ENCODE peak calls at places on chromosomes 6 and 20, in seven cellular contexts. M, L, J, O, B, U and A are unnamed samples.

GRCh38 chr6:7086488-7086887 is 21.3 kb upstream of the RREB1 start:
- DNase-seq in B (no peak), M (peak; percentile 37), O (no peak), J (no peak), L (no peak), U (peak; percentile 47), A (no peak)

GRCh38 chr6:82270791-82271392 is 23.3 kb upstream of the IBTK start:
- DNase-seq in B (no peak), M (no peak), L (no peak), O (peak; percentile 36), J (no peak), U (no peak), A (no peak)

GRCh38 chr6:135299256-135299655 is 118.1 kb downstream of the MYB start:
- DNase-seq in U (no peak), B (no peak), M (no peak), J (peak; percentile 96), L (no peak), O (peak; percentile 3), A (no peak)

GRCh38 chr6:34465551-34466241 is at the start of gene PACSIN1:
- DNase-seq in O (no peak), J (no peak), M (peak; percentile 50), L (no peak), B (peak; percentile 82), U (no peak), A (peak; percentile 29)

GRCh38 chr6:16334671-16335070 is 96.3 kb downstream of the GMPR start:
- DNase-seq in L (peak; percentile 69), U (no peak), B (no peak), J (peak; percentile 89), M (no peak), O (peak; percentile 53), A (no peak)

GRCh38 chr6:39806277-39806676 is 14.1 kb downstream of the DAAM2 start:
- DNase-seq in J (peak; percentile 53), M (no peak), U (no peak), B (no peak), L (no peak), O (no peak), A (no peak)

GRCh38 chr6:154872605-154873004 is 122.5 kb upstream of the TIAM2 start:
- DNase-seq in O (no peak), M (no peak), B (peak; percentile 60), J (no peak), U (no peak), L (no peak), A (no peak)

GRCh38 chr6:122360809-122361208 is 38.6 kb upstream of the HSF2 start:
- DNase-seq in O (no peak), B (no peak), U (no peak), J (no peak), L (no peak), M (no peak), A (no peak)

GRCh38 chr20:51190783-51191180 is 167.9 kb upstream of the KCNG1 start:
- DNase-seq in L (no peak), B (no peak), U (no peak), J (peak; percentile 45), O (no peak), M (no peak), A (no peak)

GRCh38 chr6:6614096-6614964 is 25.8 kb downstream of the LY86 start:
- DNase-seq in J (no peak), U (peak; percentile 63), B (no peak), M (no peak), L (no peak), O (no peak), A (no peak)

GRCh38 chr6:24775520-24776058 is 852 bp downstream of the GMNN start:
- DNase-seq in B (no peak), U (peak; percentile 53), L (no peak), M (no peak), J (peak; percentile 51), O (no peak), A (no peak)

GRCh38 chr6:33621396-33622388 is 570 bp downstream of the ITPR3 start:
- DNase-seq in B (peak; percentile 58), L (no peak), M (peak; percentile 63), U (peak; percentile 41), O (no peak), J (no peak), A (no peak)

GRCh38 chr20:15942130-15942529 is 631.1 kb downstream of the KIF16B start:
- DNase-seq in U (no peak), M (no peak), O (no peak), L (no peak), B (no peak), J (no peak), A (no peak)

GRCh38 chr20:235891-236290 is 8.8 kb downstream of the DEFB129 start:
- DNase-seq in B (no peak), M (no peak), L (no peak), J (no peak), U (no peak), O (peak; percentile 55), A (no peak)

GRCh38 chr6:24936641-24937317 is 1.0 kb upstream of the RIPOR2 start:
- DNase-seq in B (no peak), M (no peak), L (no peak), J (no peak), U (peak; percentile 74), O (no peak), A (no peak)

GRCh38 chr6:37705239-37706051 is 7.8 kb upstream of the MDGA1 start:
- DNase-seq in U (peak; percentile 84), J (peak; percentile 78), L (peak; percentile 77), B (peak; percentile 93), O (peak; percentile 77), M (peak; percentile 62), A (no peak)

GRCh38 chr20:17875106-17875980 is 93.3 kb downstream of the SNX5 start:
- DNase-seq in M (peak; percentile 96), O (peak; percentile 69), L (peak; percentile 57), J (no peak), U (no peak), B (no peak), A (no peak)

GRCh38 chr6:15266423-15266996 is 20.6 kb downstream of the JARID2 start:
- DNase-seq in B (no peak), L (peak; percentile 66), M (no peak), O (no peak), U (no peak), J (no peak), A (no peak)
- H3K27ac ChIP-seq in B (no peak overlapping the region), L (peak overlapping the region; percentile 67), M (no peak overlapping the region), O (no peak overlapping the region), U (no peak overlapping the region), J (no peak overlapping the region), A (peak overlapping the region; percentile 82)

GRCh38 chr6:28209753-28210535 is 15.1 kb upstream of the ZSCAN9 start:
- DNase-seq in L (no peak), O (no peak), U (no peak), B (no peak), J (no peak), M (no peak), A (no peak)

GRCh38 chr6:28208180-28208659 is 16.9 kb upstream of the ZSCAN9 start:
- DNase-seq in B (peak; percentile 61), L (no peak), O (no peak), U (no peak), M (no peak), J (no peak), A (no peak)

GRCh38 chr6:28206527-28207243 is 18.4 kb upstream of the ZSCAN9 start:
- DNase-seq in B (peak; percentile 36), L (no peak), O (no peak), U (no peak), M (no peak), J (no peak), A (no peak)

GRCh38 chr6:28205879-28206278 is 19.2 kb upstream of the ZSCAN9 start:
- DNase-seq in O (no peak), L (no peak), U (no peak), M (no peak), B (no peak), J (no peak), A (no peak)

GRCh38 chr6:28207244-28208179 is 17.6 kb upstream of the ZSCAN9 start:
- DNase-seq in U (no peak), J (peak; percentile 32), O (peak; percentile 17), B (peak; percentile 75), L (peak; percentile 44), M (no peak), A (no peak)
- H3K27ac ChIP-seq in U (no peak overlapping the region), J (no peak overlapping the region), O (no peak overlapping the region), B (no peak overlapping the region), L (no peak overlapping the region), M (no peak overlapping the region), A (no peak overlapping the region)

GRCh38 chr6:41640436-41640835 is 2.2 kb downstream of the MDFI start:
- DNase-seq in L (no peak), M (no peak), J (no peak), O (no peak), U (no peak), B (no peak), A (no peak)

GRCh38 chr6:41639556-41640371 is 1.5 kb downstream of the MDFI start:
- DNase-seq in M (no peak), L (no peak), J (no peak), B (peak; percentile 62), U (no peak), O (no peak), A (peak; percentile 14)

GRCh38 chr6:41637179-41638001 is 878 bp upstream of the MDFI start:
- DNase-seq in B (peak; percentile 55), L (no peak), M (peak; percentile 41), U (no peak), O (no peak), J (no peak), A (no peak)

GRCh38 chr6:41638002-41638800 is at the start of gene MDFI:
- DNase-seq in M (no peak), L (no peak), O (no peak), U (no peak), B (peak; percentile 78), J (no peak), A (no peak)

DNA sequence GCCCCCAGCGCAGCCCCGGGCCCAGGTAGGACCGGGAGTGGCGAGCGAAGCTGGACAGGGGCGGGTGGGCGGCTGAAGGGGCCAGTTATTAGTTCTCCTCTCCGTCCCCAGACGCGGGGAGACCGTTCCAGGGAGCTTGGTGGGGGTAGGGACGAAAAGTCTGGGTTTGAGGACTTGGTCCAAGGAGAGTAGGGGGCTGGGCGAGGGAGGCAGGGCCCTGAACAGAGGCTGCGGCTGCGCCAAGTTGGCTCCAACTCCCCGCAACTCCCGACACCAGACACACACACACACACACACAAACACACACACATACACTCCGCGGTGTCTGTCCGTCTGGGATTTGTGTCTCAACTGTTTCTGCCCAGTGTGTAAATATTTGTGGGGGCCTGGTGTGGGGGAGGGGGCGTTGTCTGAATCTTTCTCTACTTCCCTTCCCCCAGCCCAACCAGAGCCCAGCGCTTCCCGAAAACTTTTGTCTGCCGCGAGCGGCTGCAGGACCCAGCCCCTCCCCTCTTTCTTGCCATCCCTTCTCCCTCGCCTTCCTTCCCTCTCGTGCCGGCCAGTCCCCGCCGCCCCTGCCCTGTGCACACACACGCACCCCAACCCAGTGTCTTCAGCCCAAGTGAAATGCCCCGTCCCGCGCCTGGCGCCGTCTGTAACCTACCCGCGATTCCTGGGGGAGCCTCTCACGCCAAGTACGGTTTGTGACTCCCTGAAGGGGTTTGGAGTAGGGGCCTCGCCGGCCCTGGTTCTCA is 710 bp downstream of the MDFI start:
- DNase-seq in M (no peak), U (no peak), L (no peak), J (peak; percentile 41), O (no peak), B (peak; percentile 69), A (no peak)
- H3K27ac ChIP-seq in M (peak overlapping the region; percentile 64), U (no peak overlapping the region), L (no peak overlapping the region), J (no peak overlapping the region), O (no peak overlapping the region), B (no peak overlapping the region), A (no peak overlapping the region)

DNA sequence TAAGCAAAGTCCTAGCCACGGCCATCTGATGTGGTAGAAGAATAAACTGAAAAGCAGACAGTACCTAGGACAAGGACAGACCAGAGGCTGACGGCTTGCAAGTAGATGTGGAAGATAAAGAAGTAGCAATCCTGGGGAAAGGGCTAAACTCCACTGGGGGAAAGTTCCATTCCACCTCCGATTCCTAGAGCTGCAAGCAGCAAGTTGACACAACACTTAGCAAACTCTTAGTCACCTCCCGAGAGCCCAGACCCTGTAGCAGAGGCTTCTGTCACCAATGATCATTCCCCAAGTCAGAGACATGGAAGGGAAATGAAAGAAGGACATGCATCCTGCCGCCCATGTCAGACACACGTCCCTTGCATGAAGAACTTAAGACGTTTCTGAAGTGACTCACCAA is 99.1 kb upstream of the RPS6KA2 start:
- DNase-seq in J (no peak), L (no peak), O (no peak), U (no peak), M (no peak), B (no peak), A (no peak)
- H3K27ac ChIP-seq in J (no peak overlapping the region), L (no peak overlapping the region), O (no peak overlapping the region), U (no peak overlapping the region), M (no peak overlapping the region), B (no peak overlapping the region), A (no peak overlapping the region)